ENCODE peak calls at places on chromosomes 12 and 14, in four cellular contexts. L is CD8-positive, alpha-beta memory T cell; Y is brain microvascular endothelial cell; U is sigmoid colon. G is an unnamed sample.

GRCh38 chr14:73235531-73236155 is 1.7 kb upstream of the PAPLN start:
- DNase-seq in Y (no peak), L (no peak), U (peak; percentile 64), G (no peak)

GRCh38 chr12:94766397-94766796 is 116.0 kb upstream of the TMCC3 start:
- DNase-seq in L (no peak), Y (no peak), U (no peak), G (no peak)

GRCh38 chr12:92696240-92696639 is 6.5 kb upstream of the PLEKHG7 start:
- DNase-seq in Y (no peak), L (no peak), U (no peak), G (no peak)

GRCh38 chr12:89707992-89708792 is 446 bp downstream of the ATP2B1 start:
- DNase-seq in U (peak; percentile 79), L (peak; percentile 32), Y (peak; percentile 14), G (peak; percentile 48)

GRCh38 chr12:98344034-98344565 is 171.3 kb upstream of the TMPO start:
- DNase-seq in U (no peak), Y (no peak), L (no peak), G (no peak)

GRCh38 chr12:126358806-126359205 is 1293.6 kb downstream of the AACS start:
- DNase-seq in L (no peak), U (no peak), Y (no peak), G (no peak)

GRCh38 chr14:41302776-41303175 is 303.9 kb upstream of the LRFN5 start:
- DNase-seq in U (no peak), L (no peak), Y (no peak), G (no peak)

GRCh38 chr14:63840981-63841380 is 11.8 kb upstream of the SYNE2 start:
- DNase-seq in L (peak; percentile 47), Y (no peak), U (no peak), G (peak; percentile 53)

GRCh38 chr12:59383426-59383822 is 212.4 kb upstream of the SLC16A7 start:
- DNase-seq in L (no peak), U (no peak), Y (no peak), G (no peak)

GRCh38 chr14:91744068-91744480 is 12.2 kb upstream of the CATSPERB start:
- DNase-seq in U (no peak), Y (no peak), L (no peak), G (no peak)

GRCh38 chr12:122669397-122670070 is 33.6 kb downstream of the HCAR2 start:
- DNase-seq in L (no peak), Y (peak; percentile 30), U (no peak), G (no peak)

GRCh38 chr14:47929334-47929733 is 253.9 kb upstream of the MDGA2 start:
- DNase-seq in U (no peak), L (no peak), Y (no peak), G (no peak)

GRCh38 chr12:50524621-50525020 is 19.8 kb downstream of the DIP2B start:
- DNase-seq in U (no peak), L (no peak), Y (no peak), G (no peak)

GRCh38 chr12:39618701-39619100 is 902 bp downstream of the ABCD2 start:
- DNase-seq in U (no peak), L (no peak), Y (no peak), G (no peak)

GRCh38 chr12:91871751-91872150 is 273.9 kb downstream of the BTG1 start:
- DNase-seq in L (no peak), Y (no peak), U (no peak), G (no peak)

GRCh38 chr14:21241218-21241819 is 27.9 kb downstream of the HNRNPC start:
- DNase-seq in L (no peak), U (no peak), Y (no peak), G (no peak)

GRCh38 chr12:13152756-13153155 is 43.8 kb upstream of the EMP1 start:
- DNase-seq in U (no peak), Y (no peak), L (no peak), G (no peak)

GRCh38 chr12:69686731-69687130 is 12.4 kb downstream of the BEST3 start:
- DNase-seq in L (no peak), Y (no peak), U (no peak), G (no peak)

GRCh38 chr12:39538679-39539104 is 80.9 kb downstream of the ABCD2 start:
- DNase-seq in L (no peak), Y (no peak), U (no peak), G (no peak)

GRCh38 chr12:124503305-124503704 is 64.1 kb downstream of the NCOR2 start:
- DNase-seq in U (no peak), L (no peak), Y (no peak), G (no peak)

GRCh38 chr12:124505001-124505818 is 62.2 kb downstream of the NCOR2 start:
- DNase-seq in U (no peak), L (no peak), Y (no peak), G (no peak)

GRCh38 chr12:124506145-124506831 is 61.1 kb downstream of the NCOR2 start:
- DNase-seq in U (peak; percentile 93), Y (no peak), L (no peak), G (no peak)

GRCh38 chr12:124502379-124502778 is 65.0 kb downstream of the NCOR2 start:
- DNase-seq in Y (no peak), U (no peak), L (no peak), G (no peak)

GRCh38 chr12:124504273-124505000 is 63.0 kb downstream of the NCOR2 start:
- DNase-seq in Y (no peak), U (no peak), L (no peak), G (no peak)
- H3K27ac ChIP-seq in Y (no peak overlapping the region), U (peak overlapping the region; percentile 83), L (no peak overlapping the region), G (no peak overlapping the region)

DNA sequence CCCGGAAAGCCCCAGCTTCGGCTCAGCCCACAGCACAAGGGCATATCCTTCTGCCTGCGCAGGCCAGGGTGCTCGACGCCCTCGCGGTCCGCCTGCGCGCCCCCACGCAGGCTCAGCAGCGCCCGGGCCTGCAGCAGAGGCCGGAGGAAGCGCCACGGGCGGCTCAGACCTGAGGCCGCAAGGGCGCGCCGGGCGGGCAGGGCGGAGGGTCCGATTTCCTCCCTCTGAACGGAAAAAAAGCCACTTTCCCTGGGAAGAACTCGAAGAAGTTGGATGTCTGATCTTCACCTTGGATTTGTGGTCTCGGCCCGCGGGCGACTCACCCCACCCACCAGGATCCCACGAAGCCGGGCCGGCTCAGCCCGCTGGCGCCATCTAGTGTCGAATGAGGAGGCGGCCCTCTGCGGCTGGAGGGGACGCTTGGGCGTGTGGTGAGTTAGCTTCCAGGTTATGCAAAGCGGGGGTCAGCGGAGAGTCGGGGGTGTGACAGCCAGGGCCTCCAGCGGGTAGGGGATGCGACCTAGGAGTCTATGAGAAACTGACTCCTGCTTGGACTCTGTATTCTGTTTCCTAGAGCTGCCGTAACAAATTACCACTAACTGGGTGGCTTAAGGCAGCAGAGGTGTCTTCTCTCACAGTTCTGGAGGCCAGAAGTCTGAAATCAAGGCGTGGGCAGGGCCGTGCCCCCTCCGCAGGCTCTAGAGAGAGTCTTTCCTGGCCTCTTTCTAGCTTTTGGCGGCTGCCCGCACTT is 40.0 kb upstream of the SRSF5 start:
- DNase-seq in L (peak; percentile 80), Y (peak; percentile 53), U (peak; percentile 89), G (peak; percentile 81)
- H3K27ac ChIP-seq in L (peak overlapping the region; percentile 43), Y (no peak overlapping the region), U (peak overlapping the region; percentile 23), G (peak overlapping the region; percentile 46)

GRCh38 chr12:175250-175649 is 38.7 kb downstream of the SLC6A12 start:
- DNase-seq in U (no peak), Y (no peak), L (no peak), G (no peak)
- H3K27ac ChIP-seq in U (no peak overlapping the region), Y (no peak overlapping the region), L (no peak overlapping the region), G (no peak overlapping the region)

DNA sequence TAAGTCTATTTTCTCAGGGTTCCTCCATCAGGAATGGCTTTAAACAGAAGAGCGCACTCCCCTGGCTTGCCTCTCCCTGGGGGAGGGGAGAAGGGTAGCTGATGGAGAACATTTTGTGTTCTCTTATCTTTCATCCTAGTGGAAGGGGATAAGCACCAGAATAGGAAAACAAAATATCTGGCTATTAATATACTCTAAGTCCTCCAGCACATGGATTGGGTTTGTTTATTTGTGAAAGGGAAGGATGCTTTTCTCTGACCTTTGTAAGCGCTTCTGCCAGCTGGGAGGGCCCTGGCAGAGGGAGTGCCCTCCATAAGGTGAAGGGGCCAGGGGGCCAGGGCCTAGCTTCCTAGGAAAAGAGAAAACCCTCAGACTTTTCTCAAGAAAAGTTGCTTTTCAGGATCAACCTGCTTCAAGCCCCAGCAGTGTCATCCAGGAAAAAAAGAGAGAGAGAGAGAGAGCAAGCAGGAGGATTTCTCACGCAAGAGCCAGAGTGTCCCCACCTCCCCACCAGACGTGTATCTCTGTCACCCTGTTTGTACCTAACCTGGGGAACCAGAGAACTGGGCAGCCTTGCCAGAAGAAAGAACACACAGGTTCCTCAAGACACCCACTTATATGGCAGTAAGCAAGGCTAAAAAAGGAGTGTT is 34.2 kb upstream of the ATP2A2 start:
- DNase-seq in Y (no peak), L (no peak), U (no peak), G (no peak)
- H3K27ac ChIP-seq in Y (no peak overlapping the region), L (no peak overlapping the region), U (peak overlapping the region; percentile 80), G (no peak overlapping the region)